ENCODE peak calls at places on chromosomes 1 and 21, in six cellular contexts. P is body of pancreas, J is heart right ventricle, V is kidney, O is IMR-90, T is neuronal stem cell. H is an unnamed sample.
A peak's percentile ranks its signal among the peaks of the same experiment; 100 is the strongest.

GRCh38 chr1:226135059-226135651 is 51.4 kb downstream of the ACBD3 start:
- DNase-seq in P (peak; percentile 91), J (no peak), V (no peak), O (no peak), T (no peak), H (no peak)

GRCh38 chr1:205456868-205457724 is 1.3 kb upstream of the BLACAT1 start:
- DNase-seq in P (no peak), J (no peak), V (no peak), O (no peak), T (no peak), H (no peak)

GRCh38 chr1:244862354-244862698 is 2.0 kb downstream of the HNRNPU start:
- DNase-seq in P (no peak), J (no peak), V (no peak), O (no peak), T (no peak), H (no peak)

GRCh38 chr1:86758570-86758969 is 54.2 kb downstream of the SH3GLB1 start:
- DNase-seq in P (peak; percentile 48), J (no peak), V (no peak), O (no peak), T (no peak), H (no peak)

GRCh38 chr1:92705456-92705855 is 79.5 kb downstream of the EVI5 start:
- DNase-seq in P (no peak), J (no peak), V (no peak), O (peak; percentile 67), T (no peak), H (no peak)

GRCh38 chr1:206014591-206014990 is 9.1 kb downstream of the CTSE start:
- DNase-seq in P (no peak), J (no peak), V (no peak), O (no peak), T (no peak), H (no peak)

GRCh38 chr1:246773213-246773641 is 49.0 kb downstream of the SCCPDH start:
- DNase-seq in P (no peak), J (no peak), V (no peak), O (no peak), T (no peak), H (no peak)

GRCh38 chr1:112033422-112034120 is 44.1 kb upstream of the KCND3 start:
- DNase-seq in P (no peak), J (no peak), V (no peak), O (no peak), T (no peak), H (no peak)

GRCh38 chr1:153343040-153343681 is 5.5 kb downstream of the PGLYRP4 start:
- DNase-seq in P (no peak), J (no peak), V (no peak), O (no peak), T (no peak), H (no peak)

GRCh38 chr1:53681647-53682368 is 57.2 kb downstream of the GLIS1 start:
- DNase-seq in P (peak; percentile 44), J (peak; percentile 14), V (no peak), O (peak; percentile 24), T (peak; percentile 51), H (no peak)

GRCh38 chr1:173646656-173647055 is 11.5 kb downstream of the TEX50 start:
- DNase-seq in P (no peak), J (no peak), V (no peak), O (no peak), T (no peak), H (no peak)

GRCh38 chr1:209766051-209766450 is 10.2 kb downstream of the TRAF3IP3 start:
- DNase-seq in P (no peak), J (no peak), V (no peak), O (no peak), T (no peak), H (no peak)

GRCh38 chr1:29575277-29575676 is 339.0 kb downstream of the PTPRU start:
- DNase-seq in P (no peak), J (peak; percentile 60), V (no peak), O (no peak), T (no peak), H (no peak)

GRCh38 chr1:54851928-54852524 is 35.0 kb downstream of the DHCR24 start:
- DNase-seq in P (no peak), J (no peak), V (no peak), O (no peak), T (no peak), H (no peak)

DNA sequence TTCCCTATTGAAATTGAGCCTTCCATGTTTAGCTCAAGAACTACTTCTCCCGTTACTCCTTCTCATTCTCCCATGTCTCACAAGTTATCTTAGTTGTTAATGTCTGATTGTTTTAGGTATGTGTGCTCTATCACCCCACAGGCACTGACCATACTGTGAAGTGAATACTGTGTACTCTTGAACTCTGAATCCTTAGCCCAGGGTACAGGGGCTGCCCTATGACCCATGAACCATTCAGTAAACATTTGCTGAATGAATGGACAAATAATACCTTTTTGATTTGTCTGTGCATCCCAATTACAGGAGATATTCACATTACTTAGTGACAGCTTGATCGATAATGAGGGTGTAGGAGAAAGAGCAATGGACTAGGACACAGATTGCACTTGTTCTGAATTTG is 169.4 kb upstream of the BEND5 start:
- DNase-seq in P (no peak), J (no peak), V (no peak), O (no peak), T (no peak), H (no peak)
- H3K4me3 ChIP-seq in P (no peak overlapping the region), J (no peak overlapping the region), V (no peak overlapping the region), O (no peak overlapping the region), T (no peak overlapping the region), H (no peak overlapping the region)

GRCh38 chr21:32452641-32453040 is 40.1 kb downstream of the EVA1C start:
- DNase-seq in P (no peak), J (no peak), V (no peak), O (no peak), T (no peak), H (no peak)
- H3K9me3 ChIP-seq in P (no peaks in the 10 kb centered on the region), J (no peaks in the 10 kb centered on the region), V (no peaks in the 10 kb centered on the region), O (no peaks in the 10 kb centered on the region), T (no peaks in the 10 kb centered on the region), H (no peaks in the 10 kb centered on the region)

DNA sequence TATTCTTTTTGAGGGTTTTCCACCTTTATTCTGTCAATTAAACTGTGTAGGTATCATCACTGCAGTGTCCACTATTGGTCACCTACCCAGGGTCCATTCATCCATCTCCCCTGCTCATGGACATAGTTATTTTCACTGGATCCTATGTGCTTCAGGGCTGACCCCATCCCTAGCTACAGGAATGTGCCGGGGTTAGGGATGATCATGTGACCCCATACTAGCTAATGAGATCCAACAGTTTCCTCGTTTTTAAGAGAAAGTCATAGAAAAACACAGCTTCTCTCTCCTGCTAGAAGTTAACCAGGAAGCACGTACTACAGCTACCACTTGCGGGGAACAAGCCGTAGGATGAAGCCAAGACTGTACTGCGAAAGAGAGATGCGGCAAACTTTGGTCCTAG is 19.6 kb downstream of the PTGER3 start:
- DNase-seq in P (no peak), J (no peak), V (no peak), O (no peak), T (no peak), H (no peak)
- H3K4me3 ChIP-seq in P (no peak overlapping the region), J (no peak overlapping the region), V (no peak overlapping the region), O (no peak overlapping the region), T (no peak overlapping the region), H (no peak overlapping the region)

GRCh38 chr21:40349591-40349990 is 482.4 kb downstream of the PCP4 start:
- DNase-seq in P (no peak), J (no peak), V (no peak), O (no peak), T (no peak), H (no peak)

GRCh38 chr21:40351006-40351405 is 483.8 kb downstream of the PCP4 start:
- DNase-seq in P (no peak), J (no peak), V (no peak), O (no peak), T (no peak), H (no peak)

GRCh38 chr21:40356644-40357043 is 489.4 kb downstream of the PCP4 start:
- DNase-seq in P (no peak), J (no peak), V (no peak), O (no peak), T (no peak), H (no peak)

DNA sequence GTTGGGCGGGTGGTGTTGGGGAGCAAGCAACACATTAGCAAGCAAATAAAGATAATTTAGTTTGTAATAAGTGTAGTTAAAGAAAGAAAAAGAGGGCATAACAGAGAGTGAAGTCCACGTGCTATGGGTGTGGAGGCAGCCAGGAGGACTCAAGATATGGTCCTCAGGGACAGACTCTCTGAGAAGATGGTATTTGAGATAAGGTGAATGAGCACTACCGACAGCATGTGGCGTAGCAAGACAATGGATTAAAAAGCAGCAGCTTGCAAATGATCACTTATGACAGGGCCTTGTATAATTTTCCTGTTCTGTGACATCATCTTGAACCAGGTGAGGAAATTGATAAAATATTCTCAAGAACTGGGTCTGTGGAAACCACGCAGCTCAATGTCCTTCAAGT is 487.8 kb downstream of the PCP4 start:
- DNase-seq in P (no peak), J (no peak), V (no peak), O (no peak), T (no peak), H (no peak)
- H3K9me3 ChIP-seq in P (no peaks in the 10 kb centered on the region), J (no peaks in the 10 kb centered on the region), V (no peaks in the 10 kb centered on the region), O (peaks cover 5% of the 10 kb centered on the region), T (no peaks in the 10 kb centered on the region), H (no peaks in the 10 kb centered on the region)

GRCh38 chr1:199221371-199222150 is 582.7 kb downstream of the PTPRC start:
- DNase-seq in P (no peak), J (no peak), V (no peak), O (no peak), T (no peak), H (no peak)

GRCh38 chr1:199223936-199224335 is 585.1 kb downstream of the PTPRC start:
- DNase-seq in P (no peak), J (no peak), V (no peak), O (peak; percentile 42), T (no peak), H (no peak)

DNA sequence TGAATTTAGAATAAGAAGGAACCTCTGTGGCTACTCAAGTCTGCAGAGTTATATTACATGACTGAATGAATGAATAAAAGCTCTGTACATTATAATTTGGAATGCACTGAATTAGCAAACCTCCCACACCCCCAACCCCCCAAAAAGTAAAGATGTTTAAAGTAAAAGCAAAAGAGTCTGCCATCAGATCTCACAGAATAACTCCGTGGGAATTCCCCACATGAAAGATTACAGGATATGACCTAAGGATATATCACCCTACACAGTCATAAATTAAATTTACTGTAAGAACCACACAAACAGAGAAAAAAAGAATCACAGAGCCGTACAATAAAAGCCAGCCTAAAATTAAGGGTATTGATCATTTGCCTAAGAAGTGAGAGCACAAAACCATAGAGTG is 587.3 kb downstream of the PTPRC start:
- DNase-seq in P (no peak), J (no peak), V (no peak), O (peak; percentile 75), T (no peak), H (no peak)
- H3K4me3 ChIP-seq in P (no peak overlapping the region), J (no peak overlapping the region), V (no peak overlapping the region), O (no peak overlapping the region), T (no peak overlapping the region), H (no peak overlapping the region)

DNA sequence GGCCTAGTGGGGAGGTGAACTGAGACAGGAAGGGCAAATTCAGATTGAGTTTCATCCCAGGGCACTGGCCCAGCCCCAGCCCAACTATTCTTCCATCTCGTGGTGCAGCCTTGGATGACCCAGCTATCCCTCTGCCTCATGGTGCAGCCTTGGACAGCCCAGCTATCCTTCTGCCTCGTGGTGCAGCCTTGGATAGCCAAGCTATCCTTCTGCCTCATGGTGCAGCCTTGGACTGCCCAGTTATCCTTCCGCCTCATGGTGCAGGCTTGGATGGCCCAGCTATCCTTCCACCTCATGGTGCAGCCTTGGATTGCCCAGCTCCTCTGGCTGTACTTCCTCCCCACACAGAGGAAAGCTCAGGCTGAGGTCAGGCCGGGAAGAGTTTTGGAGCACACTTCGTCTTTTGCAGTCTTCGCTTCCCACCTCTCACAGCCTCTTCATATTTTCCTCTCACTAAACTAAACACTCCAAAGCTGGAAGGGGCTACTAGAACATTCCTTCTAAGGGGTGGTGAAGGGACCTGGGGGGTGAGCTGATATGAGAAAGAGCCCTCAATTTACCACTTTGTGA is 69.8 kb upstream of the TTC34 start:
- DNase-seq in P (no peak), J (no peak), V (no peak), O (no peak), T (no peak), H (no peak)
- H3K9me3 ChIP-seq in P (no peaks in the 10 kb centered on the region), J (no peaks in the 10 kb centered on the region), V (no peaks in the 10 kb centered on the region), O (peaks cover 78% of the 10 kb centered on the region), T (peaks cover 9% of the 10 kb centered on the region), H (peaks cover 10% of the 10 kb centered on the region)

H was measured in right atrium auricular region.